ENCODE peak calls at places on chromosomes 12 and 14, in four cellular contexts. A is T-helper 9 cell, Y is upper lobe of right lung, H is NCI-H1417. X is an unnamed sample.

GRCh38 chr12:27896419-27896990 is 76.0 kb downstream of the PTHLH start:
- DNase-seq in A (no peak), Y (no peak), H (no peak), X (no peak)

GRCh38 chr12:110012137-110012536 is 12.9 kb downstream of the ANKRD13A start:
- DNase-seq in Y (peak), A (no peak), H (no peak), X (no peak)

GRCh38 chr12:131783915-131784541 is 44.2 kb upstream of the MMP17 start:
- DNase-seq in Y (no peak), H (no peak), A (no peak), X (no peak)

GRCh38 chr12:54956322-54956721 is 28.2 kb downstream of the TESPA1 start:
- DNase-seq in Y (no peak), A (no peak), H (no peak), X (no peak)

GRCh38 chr12:2854669-2855453 is 2.0 kb downstream of the TEX52 start:
- DNase-seq in Y (no peak), H (no peak), A (no peak), X (no peak)

GRCh38 chr12:30813741-30814687 is 59.3 kb upstream of the CAPRIN2 start:
- DNase-seq in H (no peak), Y (no peak), A (no peak), X (no peak)

GRCh38 chr14:70641548-70642312 is at the start of gene TTC9:
- DNase-seq in H (peak), A (peak), Y (peak), X (no peak)

GRCh38 chr12:1544991-1545700 is 49.2 kb downstream of the FBXL14 start:
- DNase-seq in H (no peak), A (no peak), Y (no peak), X (no peak)

GRCh38 chr12:3168775-3169221 is 91.6 kb downstream of the TSPAN9 start:
- DNase-seq in Y (no peak), A (no peak), H (no peak), X (peak)

GRCh38 chr12:56695327-56696101 is 7.4 kb upstream of the PTGES3 start:
- DNase-seq in Y (no peak), A (no peak), H (no peak), X (no peak)

GRCh38 chr12:5102261-5102789 is 58.6 kb downstream of the KCNA5 start:
- DNase-seq in Y (no peak), H (no peak), A (no peak), X (no peak)

GRCh38 chr12:7439579-7440505 is 4.1 kb downstream of the CD163L1 start:
- DNase-seq in Y (peak), A (no peak), H (no peak), X (no peak)

GRCh38 chr12:130281157-130281799 is 56.4 kb upstream of the PIWIL1 start:
- DNase-seq in Y (no peak), A (no peak), H (no peak), X (no peak)

GRCh38 chr12:50597200-50598195 is 92.7 kb downstream of the DIP2B start:
- DNase-seq in Y (no peak), H (no peak), A (peak), X (no peak)

GRCh38 chr12:2693204-2693860 is 101.4 kb upstream of the FKBP4 start:
- DNase-seq in Y (no peak), A (no peak), H (no peak), X (no peak)

GRCh38 chr12:114407566-114408411 is 1.8 kb upstream of the TBX5 start:
- DNase-seq in A (no peak), H (no peak), Y (no peak), X (no peak)

GRCh38 chr12:65637150-65637549 is 187.1 kb upstream of the HMGA2 start:
- DNase-seq in A (no peak), Y (no peak), H (no peak), X (no peak)

GRCh38 chr14:101958418-101959185 is 5.8 kb upstream of the DYNC1H1 start:
- DNase-seq in Y (no peak), A (no peak), H (no peak), X (no peak)

X was measured in GOT3.